ENCODE peak calls at places on chromosomes 3 and 15, in four cellular contexts. W is WTC11, O is GM12878, P is HepG2. Q is an unnamed sample.

GRCh38 chr3:64351713-64352595 is 126.7 kb upstream of the PRICKLE2 start:
- DNase-seq in W (no peak), O (no peak), P (no peak), Q (no peak)

GRCh38 chr3:66572090-66572632 is 71.3 kb upstream of the LRIG1 start:
- DNase-seq in W (no peak), O (no peak), P (no peak), Q (no peak)

GRCh38 chr3:106018111-106018510 is 149.3 kb upstream of the CBLB start:
- DNase-seq in W (no peak), O (no peak), P (no peak), Q (no peak)

GRCh38 chr3:199815-200214 is 3.3 kb downstream of the CHL1 start:
- DNase-seq in W (no peak), O (no peak), P (no peak), Q (no peak)

GRCh38 chr3:29314727-29315088 is 33.8 kb downstream of the RBMS3 start:
- DNase-seq in W (no peak), O (no peak), P (no peak), Q (no peak)

GRCh38 chr15:89998141-89998661 is 2.9 kb upstream of the ZNF710 start:
- DNase-seq in W (no peak), O (no peak), P (peak), Q (peak)

GRCh38 chr3:55498520-55498919 is 11.4 kb upstream of the WNT5A start:
- DNase-seq in W (no peak), O (no peak), P (no peak), Q (no peak)

GRCh38 chr15:31241888-31242287 is 84.7 kb upstream of the KLF13 start:
- DNase-seq in W (no peak), O (no peak), P (no peak), Q (no peak)

GRCh38 chr15:73748731-73749130 is 4.4 kb downstream of the INSYN1 start:
- DNase-seq in W (no peak), O (no peak), P (no peak), Q (no peak)

GRCh38 chr3:73933585-73933984 is 308.8 kb upstream of the PDZRN3 start:
- DNase-seq in W (no peak), O (no peak), P (no peak), Q (no peak)

GRCh38 chr3:46733026-46733800 is 15.5 kb upstream of the PRSS50 start:
- DNase-seq in W (no peak), O (no peak), P (no peak), Q (peak)

GRCh38 chr3:139289866-139290524 is 53.8 kb upstream of the MRPS22 start:
- DNase-seq in W (no peak), O (no peak), P (no peak), Q (no peak)

GRCh38 chr3:100024520-100025303 is 89.6 kb downstream of the FILIP1L start:
- DNase-seq in W (no peak), O (no peak), P (peak), Q (no peak)

GRCh38 chr3:78496458-78496857 is 1271.3 kb downstream of the ROBO1 start:
- DNase-seq in W (no peak), O (no peak), P (no peak), Q (no peak)

GRCh38 chr3:57179580-57180410 is 14.6 kb upstream of the IL17RD start:
- DNase-seq in W (no peak), O (no peak), P (peak), Q (no peak)

GRCh38 chr15:100704281-100705055 is 102.1 kb downstream of the ASB7 start:
- DNase-seq in W (no peak), O (no peak), P (no peak), Q (no peak)

GRCh38 chr15:48413304-48413703 is 82.1 kb downstream of the DUT start:
- DNase-seq in W (no peak), O (no peak), P (peak), Q (no peak)

GRCh38 chr3:111932962-111933361 is 45.9 kb upstream of the ABHD10 start:
- DNase-seq in W (no peak), O (no peak), P (no peak), Q (no peak)

GRCh38 chr3:74539879-74540278 is 74.6 kb downstream of the CNTN3 start:
- DNase-seq in W (no peak), O (no peak), P (no peak), Q (no peak)

GRCh38 chr3:131083190-131083863 is 56.6 kb downstream of the NEK11 start:
- DNase-seq in W (peak), O (no peak), P (no peak), Q (no peak)

GRCh38 chr15:39113741-39114140 is 467.1 kb upstream of the THBS1 start:
- DNase-seq in W (no peak), O (no peak), P (no peak), Q (no peak)

GRCh38 chr3:67907735-67908134 is 253.3 kb upstream of the SUCLG2 start:
- DNase-seq in W (no peak), O (no peak), P (no peak), Q (no peak)

GRCh38 chr15:101193063-101193712 is 58.7 kb downstream of the CHSY1 start:
- DNase-seq in W (no peak), O (no peak), P (no peak), Q (no peak)

GRCh38 chr3:29668233-29668632 is 387.4 kb downstream of the RBMS3 start:
- DNase-seq in W (no peak), O (no peak), P (no peak), Q (no peak)

GRCh38 chr3:25895443-25895842 is 105.6 kb downstream of the OXSM start:
- DNase-seq in W (no peak), O (no peak), P (no peak), Q (no peak)

GRCh38 chr3:113436794-113437193 is 4.5 kb downstream of the CFAP44 start:
- DNase-seq in W (no peak), O (no peak), P (no peak), Q (no peak)

GRCh38 chr15:82850731-82851130 is 41.3 kb downstream of the WHAMM start:
- DNase-seq in W (no peak), O (no peak), P (no peak), Q (no peak)

GRCh38 chr3:72960812-72961518 is 35.6 kb upstream of the PPP4R2 start:
- DNase-seq in W (no peak), O (no peak), P (peak), Q (no peak)

GRCh38 chr3:126128504-126129407 is 44.8 kb upstream of the SLC41A3 start:
- DNase-seq in W (no peak), O (no peak), P (no peak), Q (no peak)

GRCh38 chr3:74033366-74033765 is 408.6 kb upstream of the PDZRN3 start:
- DNase-seq in W (no peak), O (no peak), P (no peak), Q (no peak)

GRCh38 chr3:105435277-105435676 is 68.6 kb downstream of the ALCAM start:
- DNase-seq in W (no peak), O (no peak), P (no peak), Q (no peak)

GRCh38 chr3:149547413-149547812 is 72.9 kb downstream of the TM4SF4 start:
- DNase-seq in W (no peak), O (no peak), P (no peak), Q (no peak)
- TF ChIP-seq ETV6 in W (no peak), O (no peak), P (no peak), Q (no peak)

GRCh38 chr3:171222995-171223394 is 196.5 kb upstream of the SLC2A2 start:
- DNase-seq in W (no peak), O (no peak), P (no peak), Q (no peak)
- TF ChIP-seq ETV6 in W (no peak), O (no peak), P (no peak), Q (no peak)

GRCh38 chr15:97082835-97083234 is 752.3 kb downstream of the NR2F2 start:
- DNase-seq in W (no peak), O (no peak), P (no peak), Q (no peak)
- TF ChIP-seq ETV6 in W (no peak), O (no peak), P (no peak), Q (no peak)

GRCh38 chr3:17645074-17645698 is 97.2 kb downstream of the TBC1D5 start:
- DNase-seq in W (no peak), O (no peak), P (peak), Q (peak)
- TF ChIP-seq ETV6 in W (no peak), O (no peak), P (no peak), Q (no peak)

DNA sequence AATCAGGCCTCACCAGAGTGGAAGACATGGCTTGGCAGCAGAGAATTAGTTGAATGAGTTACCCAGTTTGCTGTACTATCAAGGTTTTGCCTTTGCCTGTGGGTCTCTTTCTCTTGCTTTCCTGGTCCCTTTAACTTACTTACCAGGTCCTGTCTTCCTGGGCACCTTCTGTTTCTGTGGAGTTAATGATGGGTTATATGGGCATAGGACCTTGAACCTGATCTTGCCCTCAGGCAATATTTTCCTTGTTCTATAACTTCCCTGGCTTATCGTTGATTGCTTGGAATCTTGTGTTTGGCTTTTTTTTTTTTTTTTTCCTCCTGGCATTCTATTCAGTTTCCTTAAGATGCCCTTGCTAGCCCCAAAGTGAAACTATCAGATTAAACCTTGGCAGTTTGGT is 106.8 kb downstream of the HHLA2 start:
- DNase-seq in W (no peak), O (no peak), P (no peak), Q (no peak)
- TF ChIP-seq ETV6 in W (no peak), O (no peak), P (no peak), Q (no peak)

DNA sequence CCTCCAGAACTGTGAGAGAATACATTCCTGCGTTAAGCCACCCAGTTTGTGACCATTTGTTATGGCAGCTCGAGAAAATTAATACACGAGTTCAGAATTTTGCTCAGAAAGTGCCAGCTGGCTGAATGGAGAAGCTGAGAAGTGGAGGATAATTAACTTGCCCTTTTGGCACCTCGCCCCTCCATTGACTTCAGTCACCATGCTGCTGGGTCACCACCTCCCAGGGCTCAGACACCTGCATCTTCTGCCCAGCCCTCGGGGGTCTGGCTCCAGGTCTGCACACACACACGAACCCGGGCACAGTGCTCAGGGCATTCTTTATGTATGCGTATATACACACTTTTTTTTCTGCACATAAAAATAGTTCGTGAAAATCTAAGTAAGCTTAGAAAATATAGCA is 32.0 kb downstream of the AMOTL2 start:
- DNase-seq in W (no peak), O (no peak), P (no peak), Q (no peak)
- TF ChIP-seq ETV6 in W (no peak), O (no peak), P (no peak), Q (no peak)

GRCh38 chr3:177618873-177619771 is 421.8 kb upstream of the TBL1XR1 start:
- DNase-seq in W (no peak), O (no peak), P (no peak), Q (no peak)

GRCh38 chr3:177620073-177620472 is 422.8 kb upstream of the TBL1XR1 start:
- DNase-seq in W (no peak), O (no peak), P (no peak), Q (peak)

GRCh38 chr3:177624523-177625495 is 427.5 kb upstream of the TBL1XR1 start:
- DNase-seq in W (no peak), O (no peak), P (peak), Q (no peak)

GRCh38 chr3:177622982-177623617 is 425.8 kb upstream of the TBL1XR1 start:
- DNase-seq in W (no peak), O (no peak), P (no peak), Q (no peak)

DNA sequence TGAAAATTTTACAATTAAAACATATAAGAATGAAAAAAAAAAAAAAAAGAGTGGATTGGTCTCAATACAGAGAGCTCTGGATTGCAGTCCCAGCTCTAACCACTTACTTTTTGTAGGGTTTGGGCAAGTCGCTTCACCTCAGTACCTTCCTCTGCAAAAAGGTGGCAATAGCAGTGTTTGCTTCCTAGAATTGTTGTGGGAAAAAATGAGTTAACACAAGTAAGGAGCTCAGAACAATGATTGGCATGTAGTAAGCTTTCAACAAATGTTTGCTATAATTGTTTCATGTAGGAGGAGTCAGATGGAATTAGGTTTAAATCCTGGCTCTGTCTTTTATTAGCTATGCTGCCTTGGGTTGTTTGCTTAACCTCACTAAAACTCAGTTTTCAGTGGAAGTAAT is 425.2 kb upstream of the TBL1XR1 start:
- DNase-seq in W (no peak), O (no peak), P (no peak), Q (no peak)
- TF ChIP-seq ETV6 in W (no peak), O (no peak), P (no peak), Q (no peak)

GRCh38 chr3:52973806-52974205 is 72.1 kb downstream of the SFMBT1 start:
- DNase-seq in W (no peak), O (no peak), P (no peak), Q (no peak)
- TF ChIP-seq ETV6 in W (no peak), O (no peak), P (no peak), Q (no peak)

GRCh38 chr3:41836360-41837134 is 125.4 kb downstream of the ULK4 start:
- DNase-seq in W (no peak), O (no peak), P (no peak), Q (no peak)
- TF ChIP-seq ETV6 in W (no peak), O (peak), P (no peak), Q (no peak)

Q was measured in K562.